ENCODE peak calls at places on chromosomes 16 and 17, in four cellular contexts. One of them, this sample, is unnamed.

GRCh38 chr17:35748323-35748960 is 4.6 kb downstream of the GAS2L2 start:
- DNase-seq in frontal cortex: no peak
- DNase-seq in activated CD4-positive, CD25-positive, alpha-beta regulatory T cell: no peak
- DNase-seq in T-helper 2 cell: no peak
- DNase-seq in this sample: no peak

GRCh38 chr17:79620207-79621038 is 9.6 kb upstream of the RBFOX3 start:
- DNase-seq in T-helper 2 cell: no peak
- DNase-seq in activated CD4-positive, CD25-positive, alpha-beta regulatory T cell: no peak
- DNase-seq in frontal cortex: no peak
- DNase-seq in this sample: no peak

GRCh38 chr17:31339906-31340661 is 18.7 kb upstream of the EVI2A start:
- DNase-seq in activated CD4-positive, CD25-positive, alpha-beta regulatory T cell: no peak
- DNase-seq in frontal cortex: no peak
- DNase-seq in T-helper 2 cell: no peak
- DNase-seq in this sample: no peak

GRCh38 chr17:28897769-28898259 is 281 bp upstream of the FLOT2 start:
- DNase-seq in T-helper 2 cell: no peak
- DNase-seq in activated CD4-positive, CD25-positive, alpha-beta regulatory T cell: no peak
- DNase-seq in frontal cortex: no peak
- DNase-seq in this sample: no peak

GRCh38 chr17:61155590-61156181 is 244.0 kb upstream of the TBX2 start:
- DNase-seq in T-helper 2 cell: no peak
- DNase-seq in activated CD4-positive, CD25-positive, alpha-beta regulatory T cell: no peak
- DNase-seq in frontal cortex: no peak
- DNase-seq in this sample: no peak

GRCh38 chr16:84754353-84754856 is 54.6 kb downstream of the USP10 start:
- DNase-seq in activated CD4-positive, CD25-positive, alpha-beta regulatory T cell: peak
- DNase-seq in T-helper 2 cell: no peak
- DNase-seq in frontal cortex: peak
- DNase-seq in this sample: peak

GRCh38 chr17:10162034-10162433 is 36.4 kb downstream of the GAS7 start:
- DNase-seq in frontal cortex: no peak
- DNase-seq in T-helper 2 cell: no peak
- DNase-seq in activated CD4-positive, CD25-positive, alpha-beta regulatory T cell: no peak
- DNase-seq in this sample: no peak

GRCh38 chr17:12622726-12623125 is 43.0 kb upstream of the MYOCD start:
- DNase-seq in T-helper 2 cell: no peak
- DNase-seq in activated CD4-positive, CD25-positive, alpha-beta regulatory T cell: no peak
- DNase-seq in frontal cortex: no peak
- DNase-seq in this sample: no peak

GRCh38 chr16:84699147-84699711 is 571 bp upstream of the USP10 start:
- DNase-seq in frontal cortex: no peak
- DNase-seq in activated CD4-positive, CD25-positive, alpha-beta regulatory T cell: no peak
- DNase-seq in T-helper 2 cell: no peak
- DNase-seq in this sample: no peak

GRCh38 chr17:14866266-14866665 is 398.9 kb downstream of the PMP22 start:
- DNase-seq in activated CD4-positive, CD25-positive, alpha-beta regulatory T cell: no peak
- DNase-seq in T-helper 2 cell: no peak
- DNase-seq in frontal cortex: no peak
- DNase-seq in this sample: no peak

GRCh38 chr16:82456683-82457082 is 170.1 kb upstream of the CDH13 start:
- DNase-seq in frontal cortex: peak
- DNase-seq in activated CD4-positive, CD25-positive, alpha-beta regulatory T cell: no peak
- DNase-seq in T-helper 2 cell: no peak
- DNase-seq in this sample: no peak

GRCh38 chr17:78252111-78252634 is 20.7 kb downstream of the TMEM235 start:
- DNase-seq in frontal cortex: no peak
- DNase-seq in activated CD4-positive, CD25-positive, alpha-beta regulatory T cell: peak
- DNase-seq in T-helper 2 cell: peak
- DNase-seq in this sample: no peak

GRCh38 chr16:86074651-86075487 is 175.9 kb downstream of the IRF8 start:
- DNase-seq in activated CD4-positive, CD25-positive, alpha-beta regulatory T cell: no peak
- DNase-seq in frontal cortex: no peak
- DNase-seq in T-helper 2 cell: no peak
- DNase-seq in this sample: no peak

GRCh38 chr16:2194166-2194834 is 2.1 kb downstream of the CASKIN1 start:
- DNase-seq in activated CD4-positive, CD25-positive, alpha-beta regulatory T cell: no peak
- DNase-seq in T-helper 2 cell: no peak
- DNase-seq in frontal cortex: no peak
- DNase-seq in this sample: no peak

GRCh38 chr17:31838641-31839225 is 20.3 kb downstream of the COPRS start:
- DNase-seq in frontal cortex: no peak
- DNase-seq in T-helper 2 cell: no peak
- DNase-seq in activated CD4-positive, CD25-positive, alpha-beta regulatory T cell: no peak
- DNase-seq in this sample: no peak

GRCh38 chr17:76271669-76272540 is 6.8 kb downstream of the UBALD2 start:
- DNase-seq in frontal cortex: no peak
- DNase-seq in T-helper 2 cell: no peak
- DNase-seq in activated CD4-positive, CD25-positive, alpha-beta regulatory T cell: peak
- DNase-seq in this sample: no peak

GRCh38 chr17:43471801-43472200 is 12.0 kb upstream of the DHX8 start:
- DNase-seq in T-helper 2 cell: no peak
- DNase-seq in frontal cortex: no peak
- DNase-seq in activated CD4-positive, CD25-positive, alpha-beta regulatory T cell: no peak
- DNase-seq in this sample: no peak

GRCh38 chr16:57470683-57471082 is 8.2 kb downstream of the POLR2C start:
- DNase-seq in frontal cortex: no peak
- DNase-seq in T-helper 2 cell: no peak
- DNase-seq in activated CD4-positive, CD25-positive, alpha-beta regulatory T cell: no peak
- DNase-seq in this sample: no peak

GRCh38 chr17:7204335-7204734 is 15.3 kb downstream of the DLG4 start:
- DNase-seq in activated CD4-positive, CD25-positive, alpha-beta regulatory T cell: no peak
- DNase-seq in frontal cortex: no peak
- DNase-seq in T-helper 2 cell: no peak
- DNase-seq in this sample: peak

GRCh38 chr17:50203086-50203485 is 1.7 kb upstream of the COL1A1 start:
- DNase-seq in activated CD4-positive, CD25-positive, alpha-beta regulatory T cell: no peak
- DNase-seq in T-helper 2 cell: no peak
- DNase-seq in frontal cortex: no peak
- DNase-seq in this sample: no peak

GRCh38 chr17:37772982-37773381 is 28.1 kb upstream of the HNF1B start:
- DNase-seq in activated CD4-positive, CD25-positive, alpha-beta regulatory T cell: no peak
- DNase-seq in frontal cortex: no peak
- DNase-seq in T-helper 2 cell: no peak
- DNase-seq in this sample: no peak

GRCh38 chr16:1979271-1980025 is 1.8 kb downstream of the NOXO1 start:
- DNase-seq in T-helper 2 cell: no peak
- DNase-seq in frontal cortex: no peak
- DNase-seq in activated CD4-positive, CD25-positive, alpha-beta regulatory T cell: no peak
- DNase-seq in this sample: no peak

GRCh38 chr16:31458073-31458834 is 1.0 kb upstream of the ARMC5 start:
- DNase-seq in frontal cortex: no peak
- DNase-seq in activated CD4-positive, CD25-positive, alpha-beta regulatory T cell: no peak
- DNase-seq in T-helper 2 cell: no peak
- DNase-seq in this sample: no peak

GRCh38 chr17:7109461-7110322 is 4.9 kb downstream of the ASGR2 start:
- DNase-seq in T-helper 2 cell: no peak
- DNase-seq in frontal cortex: no peak
- DNase-seq in activated CD4-positive, CD25-positive, alpha-beta regulatory T cell: no peak
- DNase-seq in this sample: no peak

GRCh38 chr17:77852666-77853207 is 105.8 kb upstream of the TNRC6C start:
- DNase-seq in frontal cortex: no peak
- DNase-seq in activated CD4-positive, CD25-positive, alpha-beta regulatory T cell: no peak
- DNase-seq in T-helper 2 cell: no peak
- DNase-seq in this sample: no peak

GRCh38 chr17:31216053-31216751 is 80.8 kb downstream of the OMG start:
- DNase-seq in frontal cortex: no peak
- DNase-seq in activated CD4-positive, CD25-positive, alpha-beta regulatory T cell: no peak
- DNase-seq in T-helper 2 cell: no peak
- DNase-seq in this sample: no peak